ENCODE peak calls at places on chromosomes 7 and 10, in seven cellular contexts. Q is GM12892, H is stomach, Y is suprapubic skin, V is transverse colon, N is sigmoid colon, U is SK-N-SH. I is an unnamed sample.

GRCh38 chr7:155804897-155805825 is 7.1 kb downstream of the SHH start:
- DNase-seq in H (peak; percentile 68), N (no peak), Q (peak; percentile 81), V (peak; percentile 61), Y (no peak), U (peak; percentile 99), I (peak; percentile 69)

GRCh38 chr7:8295638-8296361 is 33.8 kb upstream of the ICA1 start:
- DNase-seq in U (peak; percentile 71), H (peak; percentile 30), N (no peak), Y (no peak), V (peak; percentile 23), Q (peak; percentile 13), I (peak; percentile 78)

GRCh38 chr7:128939075-128939860 is 1.5 kb downstream of the IRF5 start:
- DNase-seq in Q (peak; percentile 37), H (no peak), Y (peak; percentile 73), U (peak; percentile 35), N (no peak), V (no peak), I (no peak)

GRCh38 chr10:24341371-24341770 is 132.4 kb downstream of the KIAA1217 start:
- DNase-seq in Q (no peak), V (no peak), H (no peak), N (no peak), Y (no peak), U (no peak), I (no peak)

GRCh38 chr7:70360557-70360956 is 762.3 kb downstream of the AUTS2 start:
- DNase-seq in V (no peak), H (no peak), N (no peak), Q (no peak), U (no peak), Y (no peak), I (no peak)

GRCh38 chr7:32582036-32582435 is 86.7 kb downstream of the AVL9 start:
- DNase-seq in H (no peak), N (no peak), Y (no peak), U (no peak), V (no peak), Q (no peak), I (no peak)

GRCh38 chr10:126586878-126587277 is 83.6 kb downstream of the C10orf90 start:
- DNase-seq in V (no peak), N (no peak), Q (no peak), H (no peak), Y (no peak), U (no peak), I (no peak)

GRCh38 chr7:117375380-117375779 is 51.9 kb downstream of the ASZ1 start:
- DNase-seq in N (no peak), Y (no peak), H (no peak), Q (no peak), V (no peak), U (no peak), I (no peak)

GRCh38 chr10:25028711-25029110 is 12.3 kb downstream of the THNSL1 start:
- DNase-seq in N (no peak), V (no peak), U (no peak), Y (no peak), Q (no peak), H (no peak), I (no peak)

GRCh38 chr10:111875760-111876159 is 307.8 kb downstream of the GPAM start:
- DNase-seq in N (no peak), V (no peak), Q (no peak), U (no peak), Y (no peak), H (no peak), I (no peak)

GRCh38 chr7:27746978-27747377 is 7.0 kb downstream of the TAX1BP1 start:
- DNase-seq in Y (no peak), Q (no peak), H (no peak), N (no peak), V (no peak), U (no peak), I (no peak)

GRCh38 chr10:5023126-5023701 is 19.6 kb upstream of the AKR1C2 start:
- DNase-seq in Y (no peak), U (no peak), Q (no peak), N (no peak), H (no peak), V (peak; percentile 71), I (no peak)

GRCh38 chr10:62095341-62096071 is 173.1 kb downstream of the RTKN2 start:
- DNase-seq in N (no peak), Q (no peak), U (no peak), H (no peak), V (no peak), Y (no peak), I (peak; percentile 86)

GRCh38 chr7:14424675-14425074 is 435.2 kb upstream of the ETV1 start:
- DNase-seq in U (no peak), Y (no peak), N (no peak), V (no peak), H (no peak), Q (no peak), I (no peak)

GRCh38 chr7:27172823-27173411 is 1.2 kb downstream of the HOXA10 start:
- DNase-seq in Y (peak; percentile 89), Q (no peak), H (peak; percentile 20), U (peak; percentile 66), N (peak; percentile 95), V (peak; percentile 80), I (peak; percentile 64)

GRCh38 chr7:35874881-35875280 is 74.0 kb downstream of the SEPTIN7 start:
- DNase-seq in H (no peak), U (no peak), Y (no peak), Q (no peak), N (no peak), V (no peak), I (no peak)

GRCh38 chr7:87004956-87005355 is 54.5 kb downstream of the ELAPOR2 start:
- DNase-seq in Q (no peak), N (no peak), Y (no peak), V (no peak), U (no peak), H (no peak), I (no peak)

GRCh38 chr10:21134645-21135395 is 237.7 kb upstream of the NEBL start:
- DNase-seq in V (no peak), H (no peak), N (no peak), Y (no peak), U (no peak), Q (no peak), I (no peak)

GRCh38 chr7:100582041-100582579 is 3.8 kb downstream of the LRCH4 start:
- DNase-seq in Q (no peak), H (peak; percentile 86), Y (no peak), N (no peak), U (no peak), V (no peak), I (no peak)

GRCh38 chr10:102335184-102335583 is 60.3 kb upstream of the NFKB2 start:
- DNase-seq in Q (no peak), Y (no peak), H (peak; percentile 33), V (no peak), U (no peak), N (peak; percentile 82), I (no peak)

GRCh38 chr7:70505468-70505867 is 626.5 kb upstream of the GALNT17 start:
- DNase-seq in Q (no peak), Y (no peak), U (no peak), V (no peak), N (no peak), H (no peak), I (no peak)

GRCh38 chr7:113083834-113084498 is 2.7 kb downstream of the GPR85 start:
- DNase-seq in V (no peak), N (no peak), Q (no peak), H (no peak), Y (no peak), U (no peak), I (no peak)

GRCh38 chr10:125060851-125061556 is 99.4 kb downstream of the CTBP2 start:
- DNase-seq in Y (peak; percentile 95), Q (no peak), N (peak; percentile 93), U (peak; percentile 86), H (peak; percentile 88), V (peak; percentile 89), I (peak; percentile 80)
- TF ChIP-seq POLR2AphosphoS5 in Y (no peak), Q (no peak), N (peak; percentile 41), U (no peak), H (peak; percentile 53), V (peak; percentile 53), I (no peak)

DNA sequence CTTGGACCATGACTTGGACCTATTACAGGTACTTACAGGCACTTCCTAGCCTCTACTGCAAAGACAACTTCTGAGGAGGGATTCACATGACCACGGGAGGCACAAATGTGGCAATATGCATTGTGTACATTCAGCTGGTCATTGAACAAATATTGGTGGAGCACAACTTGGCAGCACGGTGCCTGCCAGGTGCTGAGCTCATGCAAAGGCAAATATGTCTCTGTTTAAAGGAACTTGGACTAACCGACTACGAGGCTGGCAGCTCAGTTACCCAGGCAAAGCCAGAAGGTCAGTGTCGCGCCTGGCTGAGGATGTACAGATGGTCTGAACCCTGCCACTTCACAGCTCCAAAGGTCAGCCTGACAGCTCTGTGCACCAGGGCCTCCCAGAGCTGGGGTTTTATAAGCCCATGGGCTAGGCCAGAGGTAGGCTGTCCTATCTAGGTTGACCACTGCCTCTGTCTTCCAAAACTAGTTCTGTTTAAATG is 6.1 kb downstream of the DENND11 start:
- DNase-seq in V (peak; percentile 37), N (no peak), Q (no peak), H (peak; percentile 85), Y (no peak), U (no peak), I (no peak)
- TF ChIP-seq POLR2AphosphoS5 in V (no peak), N (no peak), Q (no peak), H (no peak), Y (no peak), U (no peak), I (no peak)

GRCh38 chr10:97539523-97540200 is 32.9 kb upstream of the ANKRD2 start:
- DNase-seq in V (no peak), Y (no peak), H (no peak), N (peak; percentile 73), U (no peak), Q (no peak), I (no peak)
- TF ChIP-seq POLR2AphosphoS5 in V (no peak), Y (no peak), H (no peak), N (no peak), U (no peak), Q (no peak), I (no peak)

DNA sequence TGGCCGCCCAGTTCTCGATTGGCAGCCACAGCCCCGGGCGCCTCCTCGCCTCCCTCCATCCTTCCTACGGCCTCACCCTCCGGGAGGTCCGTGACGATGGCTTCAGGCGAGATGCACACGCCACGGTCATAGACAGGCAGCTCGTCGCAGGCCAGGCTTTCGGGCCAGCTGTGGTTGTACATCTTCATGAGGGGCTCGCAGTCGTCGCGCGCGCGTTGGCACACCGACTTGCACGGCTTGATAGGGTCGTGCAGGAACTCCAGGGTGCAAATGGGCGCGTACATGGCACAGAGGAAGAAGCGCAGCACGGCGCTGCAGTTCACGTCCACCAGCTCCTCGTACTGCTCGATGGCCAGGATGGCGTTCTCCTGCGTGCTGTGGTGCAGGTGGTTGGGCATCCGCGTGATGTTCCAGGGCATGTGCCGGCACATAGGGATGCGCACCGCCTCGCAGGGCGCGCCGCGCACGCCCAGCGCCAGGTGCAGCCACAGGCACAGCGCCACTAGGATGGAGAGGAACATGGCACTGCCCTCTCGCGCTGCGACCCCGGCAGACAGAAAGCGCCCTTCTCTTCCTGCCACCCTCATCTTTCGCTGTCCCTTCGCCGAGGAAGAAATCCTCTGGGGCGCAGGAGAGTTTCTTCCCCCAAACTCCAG is 472 bp downstream of the SFRP4 start:
- DNase-seq in Q (no peak), H (no peak), Y (no peak), U (peak; percentile 63), N (peak; percentile 66), V (peak; percentile 14), I (peak; percentile 3)
- TF ChIP-seq POLR2AphosphoS5 in Q (no peak), H (no peak), Y (no peak), U (no peak), N (no peak), V (no peak), I (no peak)